ENCODE peak calls at places on chromosomes 13 and 19, in four cellular contexts. P is lower leg skin, U is nephron progenitor cell, Q is hepatocyte. A is an unnamed sample.

GRCh38 chr19:28880735-28881401 is 332.1 kb downstream of the UQCRFS1 start:
- DNase-seq in P (no peak), U (no peak), Q (no peak), A (peak)

GRCh38 chr19:35843676-35844481 is 8.4 kb downstream of the NPHS1 start:
- DNase-seq in P (no peak), U (peak), Q (peak), A (peak)

GRCh38 chr19:35462476-35462953 is 14.5 kb downstream of the FFAR2 start:
- DNase-seq in P (no peak), U (no peak), Q (no peak), A (no peak)

GRCh38 chr13:102131246-102131645 is 270.6 kb downstream of the FGF14 start:
- DNase-seq in P (no peak), U (no peak), Q (no peak), A (no peak)

GRCh38 chr19:29010276-29010675 is 202.7 kb downstream of the UQCRFS1 start:
- DNase-seq in P (no peak), U (no peak), Q (no peak), A (no peak)

GRCh38 chr19:42433503-42434260 is 6.5 kb upstream of the LIPE start:
- DNase-seq in P (peak), U (peak), Q (peak), A (peak)

GRCh38 chr19:32676186-32676894 is 692 bp downstream of the RGS9BP start:
- DNase-seq in P (no peak), U (peak), Q (peak), A (peak)

GRCh38 chr13:24328145-24328544 is 18.8 kb downstream of the C1QTNF9 start:
- DNase-seq in P (no peak), U (no peak), Q (no peak), A (no peak)

GRCh38 chr13:113124211-113125025 is 1.8 kb downstream of the F10 start:
- DNase-seq in P (peak), U (no peak), Q (no peak), A (no peak)

GRCh38 chr13:98944336-98944735 is 33.5 kb downstream of the DOCK9 start:
- DNase-seq in P (no peak), U (no peak), Q (no peak), A (no peak)

GRCh38 chr19:32196690-32197420 is 148.6 kb upstream of the ZNF507 start:
- DNase-seq in P (peak), U (no peak), Q (no peak), A (peak)

GRCh38 chr19:7973883-7974282 is 30.4 kb upstream of the TIMM44 start:
- DNase-seq in P (no peak), U (no peak), Q (no peak), A (no peak)

GRCh38 chr13:113992276-113993005 is 18.6 kb upstream of the C13orf46 start:
- DNase-seq in P (no peak), U (no peak), Q (no peak), A (no peak)

GRCh38 chr19:1646149-1646930 is 6.1 kb downstream of the TCF3 start:
- DNase-seq in P (no peak), U (no peak), Q (no peak), A (no peak)

GRCh38 chr19:43406297-43406696 is 8.4 kb upstream of the TEX101 start:
- DNase-seq in P (peak), U (no peak), Q (no peak), A (peak)

GRCh38 chr13:113647351-113648217 is 10.4 kb downstream of the ATP4B start:
- DNase-seq in P (peak), U (no peak), Q (peak), A (peak)

GRCh38 chr19:11209892-11210655 is 12.7 kb upstream of the KANK2 start:
- DNase-seq in P (no peak), U (no peak), Q (no peak), A (no peak)

GRCh38 chr19:46721269-46722003 is 4.5 kb upstream of the PRKD2 start:
- DNase-seq in P (no peak), U (peak), Q (no peak), A (peak)

GRCh38 chr13:98965325-98965724 is 12.5 kb downstream of the DOCK9 start:
- DNase-seq in P (no peak), U (no peak), Q (no peak), A (no peak)

GRCh38 chr13:36912983-36913382 is 7.1 kb downstream of the SMAD9 start:
- DNase-seq in P (no peak), U (no peak), Q (no peak), A (no peak)

GRCh38 chr13:48094404-48094780 is 512 bp downstream of the MED4 start:
- DNase-seq in P (no peak), U (no peak), Q (no peak), A (peak)

GRCh38 chr13:44218501-44219240 is 155.0 kb upstream of the SERP2 start:
- DNase-seq in P (peak), U (no peak), Q (no peak), A (no peak)

GRCh38 chr13:30766957-30767603 is 31.7 kb downstream of the ALOX5AP start:
- DNase-seq in P (no peak), U (no peak), Q (peak), A (no peak)

GRCh38 chr13:83881917-83882625 is at the start of gene SLITRK1:
- DNase-seq in P (peak), U (peak), Q (peak), A (peak)

GRCh38 chr13:87444135-87444534 is 227.0 kb upstream of the SLITRK5 start:
- DNase-seq in P (no peak), U (no peak), Q (no peak), A (no peak)

GRCh38 chr13:36385471-36385870 is 39.3 kb upstream of the SPART start:
- DNase-seq in P (no peak), U (no peak), Q (no peak), A (no peak)

GRCh38 chr19:14113762-14114414 is 3.7 kb downstream of the PRKACA start:
- DNase-seq in P (no peak), U (no peak), Q (peak), A (peak)

GRCh38 chr19:1579222-1579621 is 11.1 kb upstream of the MEX3D start:
- DNase-seq in P (no peak), U (no peak), Q (no peak), A (no peak)

GRCh38 chr19:35363001-35363590 is 4.8 kb downstream of the FFAR3 start:
- DNase-seq in P (peak), U (no peak), Q (no peak), A (no peak)

GRCh38 chr13:36059366-36059765 is 71.8 kb downstream of the DCLK1 start:
- DNase-seq in P (no peak), U (no peak), Q (peak), A (no peak)

GRCh38 chr19:49565261-49565660 is 15.1 kb downstream of the NOSIP start:
- DNase-seq in P (no peak), U (no peak), Q (peak), A (no peak)

GRCh38 chr19:29629836-29630534 is 23.9 kb downstream of the POP4 start:
- DNase-seq in P (peak), U (no peak), Q (no peak), A (no peak)

GRCh38 chr13:23656637-23657036 is 86.4 kb downstream of the TNFRSF19 start:
- DNase-seq in P (no peak), U (no peak), Q (no peak), A (no peak)

GRCh38 chr19:38544569-38545315 is 73.0 kb downstream of the MAP4K1 start:
- DNase-seq in P (no peak), U (no peak), Q (no peak), A (no peak)
- TF ChIP-seq CTCF in P (no peak), U (no peak), Q (peak), A (peak)

GRCh38 chr13:51246411-51247298 is 24.5 kb downstream of the FAM124A start:
- DNase-seq in P (no peak), U (no peak), Q (no peak), A (peak)

GRCh38 chr13:51251480-51251879 is 29.3 kb downstream of the FAM124A start:
- DNase-seq in P (no peak), U (no peak), Q (no peak), A (peak)

GRCh38 chr13:51252954-51253531 is 30.8 kb downstream of the FAM124A start:
- DNase-seq in P (no peak), U (no peak), Q (no peak), A (no peak)

GRCh38 chr13:51249254-51249653 is 27.1 kb downstream of the FAM124A start:
- DNase-seq in P (no peak), U (no peak), Q (no peak), A (no peak)

DNA sequence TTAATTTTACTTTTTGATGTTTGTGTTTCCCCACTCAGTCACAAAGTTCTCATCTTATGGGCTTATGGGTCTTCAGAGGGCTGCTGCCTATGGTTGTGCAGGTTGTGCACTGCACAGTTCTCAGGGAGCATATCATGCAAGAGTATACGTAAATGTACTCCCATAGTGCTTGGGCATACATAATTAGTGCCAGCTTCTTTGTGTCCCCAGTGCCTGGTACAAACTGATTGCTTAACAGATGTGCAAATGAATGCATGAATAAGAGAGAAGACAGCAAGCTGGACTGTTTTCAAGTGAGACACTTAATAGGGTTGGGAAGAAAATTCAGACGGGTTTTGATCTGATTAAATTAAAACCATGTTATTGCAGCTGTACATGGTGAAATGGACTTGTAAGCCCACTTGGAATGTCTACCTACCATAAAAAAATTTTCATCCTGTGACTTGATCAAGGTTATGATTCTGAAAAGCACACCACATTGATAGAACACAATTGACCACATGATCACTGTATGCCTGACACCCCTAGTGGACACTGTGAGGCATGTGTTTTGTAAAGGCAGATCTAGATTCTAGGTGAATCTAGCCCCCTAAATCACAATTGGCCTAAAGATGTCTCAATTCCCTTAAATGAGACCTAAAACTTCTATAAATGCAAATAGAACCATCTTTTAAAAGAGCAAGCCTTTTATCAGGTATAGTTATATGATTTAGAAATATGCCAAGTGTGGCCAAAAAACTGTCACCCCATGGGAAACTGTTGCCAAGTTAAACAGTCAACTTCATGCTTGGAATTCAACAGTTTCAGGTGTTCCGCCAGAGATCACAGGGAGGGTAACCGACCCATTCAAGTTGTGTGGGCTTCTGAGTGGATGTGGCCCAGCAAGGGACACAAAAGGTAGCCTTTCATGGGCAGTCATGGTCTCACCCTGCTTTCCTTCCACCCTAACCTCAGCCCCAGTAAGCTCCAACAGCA is 27.9 kb downstream of the FAM124A start:
- DNase-seq in P (no peak), U (no peak), Q (no peak), A (peak)
- TF ChIP-seq CTCF in P (no peak), U (peak), Q (peak), A (peak)

GRCh38 chr13:60261432-60262351 is 98.0 kb upstream of the DIAPH3 start:
- DNase-seq in P (no peak), U (no peak), Q (no peak), A (peak)

GRCh38 chr13:60265566-60265965 is 101.8 kb upstream of the DIAPH3 start:
- DNase-seq in P (no peak), U (no peak), Q (no peak), A (no peak)

GRCh38 chr13:60268203-60268555 is 104.5 kb upstream of the DIAPH3 start:
- DNase-seq in P (no peak), U (no peak), Q (no peak), A (no peak)

DNA sequence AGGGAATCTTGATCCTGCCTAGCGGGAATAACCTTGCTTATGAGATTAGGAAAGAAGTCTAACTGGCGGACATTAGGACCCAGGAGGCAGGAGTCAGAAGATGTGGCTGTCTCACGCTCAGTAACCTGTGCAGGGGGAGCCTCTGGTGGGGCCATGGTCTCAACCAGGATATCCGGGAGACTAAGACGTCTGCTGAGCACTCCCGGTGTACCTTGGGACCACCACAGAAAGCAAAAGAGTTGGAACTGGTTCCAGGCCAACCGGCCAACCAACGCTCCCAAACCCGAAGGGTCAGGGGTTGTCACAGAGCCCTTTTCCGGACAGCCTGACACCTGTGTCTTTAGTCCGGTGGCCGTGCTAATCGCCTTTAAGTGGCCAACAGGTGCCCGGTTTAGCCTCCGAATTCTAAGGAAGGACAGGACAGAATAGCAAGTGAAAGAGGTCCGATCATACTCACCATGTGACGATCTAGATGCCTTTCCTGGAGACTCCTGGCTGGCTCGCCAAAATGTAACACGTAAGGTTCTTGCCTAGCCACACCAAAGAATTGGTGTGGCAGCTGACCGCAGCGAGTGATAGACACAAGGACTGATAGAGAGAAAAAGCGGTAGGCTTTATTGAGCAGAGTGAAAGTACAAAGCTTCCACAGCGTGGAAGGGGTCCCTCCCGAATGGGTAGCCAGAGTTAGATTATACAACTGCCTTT is 103.9 kb upstream of the DIAPH3 start:
- DNase-seq in P (no peak), U (peak), Q (peak), A (peak)
- TF ChIP-seq CTCF in P (no peak), U (no peak), Q (peak), A (no peak)

DNA sequence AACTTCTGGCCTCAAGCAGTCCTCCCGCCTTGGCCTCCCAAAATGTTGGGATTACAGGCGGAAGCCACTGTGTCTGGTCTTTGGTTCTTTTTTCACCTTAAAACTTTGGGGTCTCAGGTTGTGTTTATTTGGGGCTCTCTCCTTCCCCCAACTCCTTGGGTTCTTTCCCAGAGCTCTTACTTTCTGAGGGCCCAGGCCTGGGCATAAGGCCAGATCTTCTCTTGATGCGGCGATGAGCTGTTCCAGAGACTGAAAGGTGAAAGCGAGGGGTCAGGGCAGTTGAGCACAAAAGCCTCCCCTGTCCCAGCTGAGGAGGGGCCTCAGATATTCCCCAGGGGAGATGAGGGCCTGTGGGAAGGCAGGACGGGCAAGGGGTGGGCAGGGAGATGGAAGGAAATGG is 7.1 kb downstream of the POLR1G start:
- DNase-seq in P (no peak), U (no peak), Q (no peak), A (no peak)
- TF ChIP-seq CTCF in P (no peak), U (no peak), Q (no peak), A (no peak)

GRCh38 chr13:76864259-76864658 is 21.9 kb downstream of the KCTD12 start:
- DNase-seq in P (no peak), U (no peak), Q (no peak), A (no peak)
- TF ChIP-seq CTCF in P (no peak), U (no peak), Q (no peak), A (no peak)

A was measured in endodermal cell.